ENCODE peak calls at places on chromosomes 7 and 10, in eight cellular contexts. One of them, this sample, is unnamed.

GRCh38 chr10:129389194-129389593 is 77.8 kb upstream of the MGMT start:
- DNase-seq in activated CD4-positive, alpha-beta T cell treated with anti-CD3 and anti-CD28 coated beads, Interleukin-2, amount 50 U/mL, for 4 hours: no peak
- DNase-seq in stimulated activated CD4-positive, alpha-beta T cell treated with anti-CD3 and anti-CD28 coated beads, TNF-alpha, amount 100 ng/mL, for 24 hours: no peak
- DNase-seq in COR-L47: no peak
- DNase-seq in NCI-H460: no peak
- DNase-seq in GM12892: no peak
- DNase-seq in nephron progenitor cell: no peak
- DNase-seq in MCF 10A: no peak
- DNase-seq in this sample: no peak

GRCh38 chr7:55019329-55019690 is 493 bp downstream of the EGFR start:
- DNase-seq in activated CD4-positive, alpha-beta T cell treated with anti-CD3 and anti-CD28 coated beads, Interleukin-2, amount 50 U/mL, for 4 hours: no peak
- DNase-seq in stimulated activated CD4-positive, alpha-beta T cell treated with anti-CD3 and anti-CD28 coated beads, TNF-alpha, amount 100 ng/mL, for 24 hours: no peak
- DNase-seq in COR-L47: no peak
- DNase-seq in NCI-H460: no peak
- DNase-seq in GM12892: no peak
- DNase-seq in nephron progenitor cell: peak; percentile 73
- DNase-seq in MCF 10A: peak; percentile 46
- DNase-seq in this sample: peak; percentile 67

GRCh38 chr10:63275094-63275493 is 142.0 kb downstream of the NRBF2 start:
- DNase-seq in activated CD4-positive, alpha-beta T cell treated with anti-CD3 and anti-CD28 coated beads, Interleukin-2, amount 50 U/mL, for 4 hours: no peak
- DNase-seq in stimulated activated CD4-positive, alpha-beta T cell treated with anti-CD3 and anti-CD28 coated beads, TNF-alpha, amount 100 ng/mL, for 24 hours: no peak
- DNase-seq in COR-L47: no peak
- DNase-seq in NCI-H460: no peak
- DNase-seq in GM12892: no peak
- DNase-seq in nephron progenitor cell: no peak
- DNase-seq in MCF 10A: no peak
- DNase-seq in this sample: no peak

GRCh38 chr7:28903779-28904538 is 54.2 kb downstream of the TRIL start:
- DNase-seq in activated CD4-positive, alpha-beta T cell treated with anti-CD3 and anti-CD28 coated beads, Interleukin-2, amount 50 U/mL, for 4 hours: no peak
- DNase-seq in stimulated activated CD4-positive, alpha-beta T cell treated with anti-CD3 and anti-CD28 coated beads, TNF-alpha, amount 100 ng/mL, for 24 hours: no peak
- DNase-seq in COR-L47: no peak
- DNase-seq in NCI-H460: no peak
- DNase-seq in GM12892: no peak
- DNase-seq in nephron progenitor cell: no peak
- DNase-seq in MCF 10A: no peak
- DNase-seq in this sample: no peak

GRCh38 chr7:77680266-77680665 is 16.0 kb upstream of the RSBN1L start:
- DNase-seq in activated CD4-positive, alpha-beta T cell treated with anti-CD3 and anti-CD28 coated beads, Interleukin-2, amount 50 U/mL, for 4 hours: no peak
- DNase-seq in stimulated activated CD4-positive, alpha-beta T cell treated with anti-CD3 and anti-CD28 coated beads, TNF-alpha, amount 100 ng/mL, for 24 hours: no peak
- DNase-seq in COR-L47: no peak
- DNase-seq in NCI-H460: no peak
- DNase-seq in GM12892: no peak
- DNase-seq in nephron progenitor cell: no peak
- DNase-seq in MCF 10A: no peak
- DNase-seq in this sample: no peak

GRCh38 chr10:125773702-125774101 is 1.9 kb downstream of the MMP21 start:
- DNase-seq in activated CD4-positive, alpha-beta T cell treated with anti-CD3 and anti-CD28 coated beads, Interleukin-2, amount 50 U/mL, for 4 hours: no peak
- DNase-seq in stimulated activated CD4-positive, alpha-beta T cell treated with anti-CD3 and anti-CD28 coated beads, TNF-alpha, amount 100 ng/mL, for 24 hours: no peak
- DNase-seq in COR-L47: no peak
- DNase-seq in NCI-H460: no peak
- DNase-seq in GM12892: no peak
- DNase-seq in nephron progenitor cell: no peak
- DNase-seq in MCF 10A: no peak
- DNase-seq in this sample: no peak

GRCh38 chr7:99447943-99448342 is 9.2 kb downstream of the CPSF4 start:
- DNase-seq in activated CD4-positive, alpha-beta T cell treated with anti-CD3 and anti-CD28 coated beads, Interleukin-2, amount 50 U/mL, for 4 hours: no peak
- DNase-seq in stimulated activated CD4-positive, alpha-beta T cell treated with anti-CD3 and anti-CD28 coated beads, TNF-alpha, amount 100 ng/mL, for 24 hours: no peak
- DNase-seq in COR-L47: no peak
- DNase-seq in NCI-H460: peak; percentile 44
- DNase-seq in GM12892: no peak
- DNase-seq in nephron progenitor cell: no peak
- DNase-seq in MCF 10A: peak; percentile 34
- DNase-seq in this sample: no peak

GRCh38 chr7:81280531-81280930 is 361.7 kb upstream of the SEMA3C start:
- DNase-seq in activated CD4-positive, alpha-beta T cell treated with anti-CD3 and anti-CD28 coated beads, Interleukin-2, amount 50 U/mL, for 4 hours: no peak
- DNase-seq in stimulated activated CD4-positive, alpha-beta T cell treated with anti-CD3 and anti-CD28 coated beads, TNF-alpha, amount 100 ng/mL, for 24 hours: no peak
- DNase-seq in COR-L47: no peak
- DNase-seq in NCI-H460: no peak
- DNase-seq in GM12892: no peak
- DNase-seq in nephron progenitor cell: no peak
- DNase-seq in MCF 10A: no peak
- DNase-seq in this sample: no peak

GRCh38 chr10:24777191-24777590 is 53.5 kb upstream of the ARHGAP21 start:
- DNase-seq in activated CD4-positive, alpha-beta T cell treated with anti-CD3 and anti-CD28 coated beads, Interleukin-2, amount 50 U/mL, for 4 hours: no peak
- DNase-seq in stimulated activated CD4-positive, alpha-beta T cell treated with anti-CD3 and anti-CD28 coated beads, TNF-alpha, amount 100 ng/mL, for 24 hours: no peak
- DNase-seq in COR-L47: no peak
- DNase-seq in NCI-H460: no peak
- DNase-seq in GM12892: no peak
- DNase-seq in nephron progenitor cell: no peak
- DNase-seq in MCF 10A: no peak
- DNase-seq in this sample: no peak

GRCh38 chr10:43376046-43376635 is 4.7 kb downstream of the FXYD4 start:
- DNase-seq in activated CD4-positive, alpha-beta T cell treated with anti-CD3 and anti-CD28 coated beads, Interleukin-2, amount 50 U/mL, for 4 hours: no peak
- DNase-seq in stimulated activated CD4-positive, alpha-beta T cell treated with anti-CD3 and anti-CD28 coated beads, TNF-alpha, amount 100 ng/mL, for 24 hours: no peak
- DNase-seq in COR-L47: no peak
- DNase-seq in NCI-H460: no peak
- DNase-seq in GM12892: no peak
- DNase-seq in nephron progenitor cell: no peak
- DNase-seq in MCF 10A: no peak
- DNase-seq in this sample: no peak

GRCh38 chr10:93437946-93438795 is 44.0 kb downstream of the MYOF start:
- DNase-seq in activated CD4-positive, alpha-beta T cell treated with anti-CD3 and anti-CD28 coated beads, Interleukin-2, amount 50 U/mL, for 4 hours: no peak
- DNase-seq in stimulated activated CD4-positive, alpha-beta T cell treated with anti-CD3 and anti-CD28 coated beads, TNF-alpha, amount 100 ng/mL, for 24 hours: no peak
- DNase-seq in COR-L47: no peak
- DNase-seq in NCI-H460: no peak
- DNase-seq in GM12892: no peak
- DNase-seq in nephron progenitor cell: no peak
- DNase-seq in MCF 10A: no peak
- DNase-seq in this sample: no peak

GRCh38 chr10:97889461-97890265 is 40.0 kb downstream of the GOLGA7B start:
- DNase-seq in activated CD4-positive, alpha-beta T cell treated with anti-CD3 and anti-CD28 coated beads, Interleukin-2, amount 50 U/mL, for 4 hours: no peak
- DNase-seq in stimulated activated CD4-positive, alpha-beta T cell treated with anti-CD3 and anti-CD28 coated beads, TNF-alpha, amount 100 ng/mL, for 24 hours: no peak
- DNase-seq in COR-L47: no peak
- DNase-seq in NCI-H460: peak; percentile 81
- DNase-seq in GM12892: no peak
- DNase-seq in nephron progenitor cell: peak; percentile 51
- DNase-seq in MCF 10A: peak; percentile 94
- DNase-seq in this sample: no peak

GRCh38 chr7:138396251-138397070 is 63.6 kb upstream of the TRIM24 start:
- DNase-seq in activated CD4-positive, alpha-beta T cell treated with anti-CD3 and anti-CD28 coated beads, Interleukin-2, amount 50 U/mL, for 4 hours: no peak
- DNase-seq in stimulated activated CD4-positive, alpha-beta T cell treated with anti-CD3 and anti-CD28 coated beads, TNF-alpha, amount 100 ng/mL, for 24 hours: no peak
- DNase-seq in COR-L47: no peak
- DNase-seq in NCI-H460: no peak
- DNase-seq in GM12892: peak; percentile 2
- DNase-seq in nephron progenitor cell: no peak
- DNase-seq in MCF 10A: no peak
- DNase-seq in this sample: no peak

GRCh38 chr10:131770946-131771633 is 129.7 kb upstream of the PPP2R2D start:
- DNase-seq in activated CD4-positive, alpha-beta T cell treated with anti-CD3 and anti-CD28 coated beads, Interleukin-2, amount 50 U/mL, for 4 hours: no peak
- DNase-seq in stimulated activated CD4-positive, alpha-beta T cell treated with anti-CD3 and anti-CD28 coated beads, TNF-alpha, amount 100 ng/mL, for 24 hours: no peak
- DNase-seq in COR-L47: no peak
- DNase-seq in NCI-H460: no peak
- DNase-seq in GM12892: no peak
- DNase-seq in nephron progenitor cell: no peak
- DNase-seq in MCF 10A: no peak
- DNase-seq in this sample: no peak

GRCh38 chr10:110141185-110141584 is 66.2 kb upstream of the MXI1 start:
- DNase-seq in activated CD4-positive, alpha-beta T cell treated with anti-CD3 and anti-CD28 coated beads, Interleukin-2, amount 50 U/mL, for 4 hours: no peak
- DNase-seq in stimulated activated CD4-positive, alpha-beta T cell treated with anti-CD3 and anti-CD28 coated beads, TNF-alpha, amount 100 ng/mL, for 24 hours: no peak
- DNase-seq in COR-L47: no peak
- DNase-seq in NCI-H460: no peak
- DNase-seq in GM12892: no peak
- DNase-seq in nephron progenitor cell: no peak
- DNase-seq in MCF 10A: peak; percentile 24
- DNase-seq in this sample: no peak

GRCh38 chr10:74548676-74549075 is 277.7 kb upstream of the KAT6B start:
- DNase-seq in activated CD4-positive, alpha-beta T cell treated with anti-CD3 and anti-CD28 coated beads, Interleukin-2, amount 50 U/mL, for 4 hours: no peak
- DNase-seq in stimulated activated CD4-positive, alpha-beta T cell treated with anti-CD3 and anti-CD28 coated beads, TNF-alpha, amount 100 ng/mL, for 24 hours: no peak
- DNase-seq in COR-L47: no peak
- DNase-seq in NCI-H460: no peak
- DNase-seq in GM12892: no peak
- DNase-seq in nephron progenitor cell: no peak
- DNase-seq in MCF 10A: no peak
- DNase-seq in this sample: no peak

GRCh38 chr7:158281441-158281840 is 306.2 kb downstream of the PTPRN2 start:
- DNase-seq in activated CD4-positive, alpha-beta T cell treated with anti-CD3 and anti-CD28 coated beads, Interleukin-2, amount 50 U/mL, for 4 hours: no peak
- DNase-seq in stimulated activated CD4-positive, alpha-beta T cell treated with anti-CD3 and anti-CD28 coated beads, TNF-alpha, amount 100 ng/mL, for 24 hours: no peak
- DNase-seq in COR-L47: no peak
- DNase-seq in NCI-H460: no peak
- DNase-seq in GM12892: no peak
- DNase-seq in nephron progenitor cell: no peak
- DNase-seq in MCF 10A: no peak
- DNase-seq in this sample: no peak

GRCh38 chr10:63217120-63217605 is 84.0 kb downstream of the NRBF2 start:
- DNase-seq in activated CD4-positive, alpha-beta T cell treated with anti-CD3 and anti-CD28 coated beads, Interleukin-2, amount 50 U/mL, for 4 hours: no peak
- DNase-seq in stimulated activated CD4-positive, alpha-beta T cell treated with anti-CD3 and anti-CD28 coated beads, TNF-alpha, amount 100 ng/mL, for 24 hours: no peak
- DNase-seq in COR-L47: peak; percentile 78
- DNase-seq in NCI-H460: peak; percentile 51
- DNase-seq in GM12892: no peak
- DNase-seq in nephron progenitor cell: no peak
- DNase-seq in MCF 10A: peak; percentile 66
- DNase-seq in this sample: no peak

GRCh38 chr7:41809487-41810257 is 106.8 kb upstream of the INHBA start:
- DNase-seq in activated CD4-positive, alpha-beta T cell treated with anti-CD3 and anti-CD28 coated beads, Interleukin-2, amount 50 U/mL, for 4 hours: no peak
- DNase-seq in stimulated activated CD4-positive, alpha-beta T cell treated with anti-CD3 and anti-CD28 coated beads, TNF-alpha, amount 100 ng/mL, for 24 hours: no peak
- DNase-seq in COR-L47: no peak
- DNase-seq in NCI-H460: no peak
- DNase-seq in GM12892: no peak
- DNase-seq in nephron progenitor cell: no peak
- DNase-seq in MCF 10A: peak; percentile 38
- DNase-seq in this sample: no peak

GRCh38 chr7:4715385-4715770 is 33.3 kb downstream of the FOXK1 start:
- DNase-seq in activated CD4-positive, alpha-beta T cell treated with anti-CD3 and anti-CD28 coated beads, Interleukin-2, amount 50 U/mL, for 4 hours: no peak
- DNase-seq in stimulated activated CD4-positive, alpha-beta T cell treated with anti-CD3 and anti-CD28 coated beads, TNF-alpha, amount 100 ng/mL, for 24 hours: no peak
- DNase-seq in COR-L47: no peak
- DNase-seq in NCI-H460: peak; percentile 80
- DNase-seq in GM12892: no peak
- DNase-seq in nephron progenitor cell: no peak
- DNase-seq in MCF 10A: peak; percentile 96
- DNase-seq in this sample: no peak

GRCh38 chr7:55369427-55369826 is 4.3 kb downstream of the LANCL2 start:
- DNase-seq in activated CD4-positive, alpha-beta T cell treated with anti-CD3 and anti-CD28 coated beads, Interleukin-2, amount 50 U/mL, for 4 hours: no peak
- DNase-seq in stimulated activated CD4-positive, alpha-beta T cell treated with anti-CD3 and anti-CD28 coated beads, TNF-alpha, amount 100 ng/mL, for 24 hours: no peak
- DNase-seq in COR-L47: no peak
- DNase-seq in NCI-H460: no peak
- DNase-seq in GM12892: no peak
- DNase-seq in nephron progenitor cell: no peak
- DNase-seq in MCF 10A: no peak
- DNase-seq in this sample: no peak

This sample was measured in WTC11.